ENCODE peak calls at places on chromosome 15, in five cellular contexts. T, R, S, Q and V are unnamed samples.

GRCh38 chr15:58441376-58442070 is 9.7 kb downstream of the LIPC start:
- DNase-seq in T (no peak), S (no peak), R (no peak), Q (peak), V (no peak)

GRCh38 chr15:38692789-38693062 is 128.1 kb upstream of the RASGRP1 start:
- DNase-seq in T (no peak), S (no peak), Q (no peak), R (no peak), V (no peak)

GRCh38 chr15:56844892-56845291 is 73.6 kb upstream of the TCF12 start:
- DNase-seq in R (no peak), S (no peak), Q (no peak), T (no peak), V (no peak)

GRCh38 chr15:70853270-70853854 is 595 bp downstream of the LARP6 start:
- DNase-seq in R (peak), T (no peak), Q (peak), S (peak), V (no peak)

GRCh38 chr15:56715220-56715619 is 18.1 kb downstream of the ZNF280D start:
- DNase-seq in Q (no peak), S (no peak), T (no peak), R (no peak), V (no peak)

GRCh38 chr15:74497584-74497983 is 36.6 kb upstream of the UBL7 start:
- DNase-seq in R (no peak), S (no peak), T (no peak), Q (no peak), V (no peak)

GRCh38 chr15:82656641-82657266 is 9.6 kb upstream of the CPEB1 start:
- DNase-seq in T (no peak), S (no peak), R (no peak), Q (no peak), V (no peak)

GRCh38 chr15:43751885-43752284 is 5.6 kb downstream of the PDIA3 start:
- DNase-seq in Q (no peak), S (no peak), R (no peak), T (no peak), V (no peak)

GRCh38 chr15:95629503-95630168 is 700.9 kb upstream of the NR2F2 start:
- DNase-seq in R (no peak), S (no peak), Q (no peak), T (no peak), V (no peak)

GRCh38 chr15:82999905-83000671 is 11.4 kb downstream of the C15orf40 start:
- DNase-seq in R (peak), Q (peak), S (peak), T (peak), V (no peak)

GRCh38 chr15:72229947-72230196 is 1.1 kb downstream of the PKM start:
- DNase-seq in Q (no peak), R (no peak), S (no peak), T (no peak), V (no peak)

GRCh38 chr15:88894819-88895767 is at the start of gene HAPLN3:
- DNase-seq in Q (no peak), S (peak), T (no peak), R (peak), V (no peak)

GRCh38 chr15:64456634-64457108 is 3.7 kb upstream of the ZNF609 start:
- DNase-seq in R (no peak), T (no peak), S (no peak), Q (no peak), V (no peak)

GRCh38 chr15:75211436-75212199 is 9.9 kb downstream of the C15orf39 start:
- DNase-seq in Q (no peak), S (no peak), R (no peak), T (no peak), V (no peak)

GRCh38 chr15:35992791-35993190 is 446.8 kb upstream of the DPH6 start:
- DNase-seq in T (no peak), S (no peak), R (no peak), Q (no peak), V (no peak)

GRCh38 chr15:71752604-71753289 is 57.6 kb upstream of the NR2E3 start:
- DNase-seq in S (peak), R (peak), Q (peak), T (no peak), V (peak)

GRCh38 chr15:38868326-38869114 is 303.9 kb upstream of the RASGRP1 start:
- DNase-seq in R (peak), S (no peak), T (no peak), Q (peak), V (no peak)

GRCh38 chr15:38652998-38653397 is 88.4 kb upstream of the RASGRP1 start:
- DNase-seq in S (peak), R (no peak), T (no peak), Q (no peak), V (no peak)

GRCh38 chr15:100438570-100438969 is 90.2 kb downstream of the CERS3 start:
- DNase-seq in Q (no peak), T (no peak), S (peak), R (no peak), V (peak)

GRCh38 chr15:86690566-86690965 is 610.9 kb downstream of the AGBL1 start:
- DNase-seq in S (no peak), Q (no peak), R (no peak), T (no peak), V (no peak)

GRCh38 chr15:86685263-86685662 is 605.6 kb downstream of the AGBL1 start:
- DNase-seq in Q (no peak), T (no peak), R (no peak), S (no peak), V (no peak)

GRCh38 chr15:86691091-86691490 is 611.4 kb downstream of the AGBL1 start:
- DNase-seq in Q (no peak), R (no peak), T (no peak), S (peak), V (no peak)
- TF ChIP-seq CTCF in Q (no peak), R (no peak), T (no peak), S (peak), V (no peak)

GRCh38 chr15:99361541-99362185 is 110.4 kb downstream of the LRRC28 start:
- DNase-seq in T (peak), S (no peak), Q (peak), R (no peak), V (no peak)
- TF ChIP-seq CTCF in T (peak), S (peak), Q (peak), R (peak), V (no peak)

DNA sequence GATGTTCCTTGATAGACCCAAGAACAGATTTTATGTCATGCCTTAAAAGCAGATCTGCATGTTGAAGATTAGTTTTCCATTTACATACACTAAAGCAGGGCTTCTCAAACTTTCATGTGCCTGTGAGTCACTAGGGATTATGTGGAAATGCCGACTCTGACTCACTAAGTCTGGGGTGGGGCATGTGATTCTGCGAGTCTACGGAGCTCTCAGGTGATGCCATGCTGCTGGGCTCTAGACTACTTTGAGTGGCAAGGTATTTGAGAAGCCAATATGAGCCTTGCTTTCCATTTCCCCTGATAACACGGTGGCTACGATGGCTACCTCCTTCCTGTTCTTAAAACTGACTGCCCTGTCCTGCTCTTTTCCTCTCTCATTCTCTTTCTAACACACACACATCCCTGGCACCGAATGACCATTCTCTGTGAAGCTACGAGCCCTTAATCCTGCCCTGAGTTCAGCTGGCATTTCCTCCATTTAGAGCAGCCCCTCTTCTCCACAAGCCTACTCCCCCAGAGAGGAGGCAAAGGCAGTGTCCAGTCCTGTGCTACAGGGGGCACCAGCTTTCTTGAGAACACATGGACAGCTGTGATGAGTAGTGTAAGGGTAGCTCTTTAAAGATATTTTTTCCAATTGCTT is 39.7 kb upstream of the PYGO1 start:
- DNase-seq in S (no peak), R (peak), T (no peak), Q (peak), V (peak)
- TF ChIP-seq CTCF in S (no peak), R (no peak), T (no peak), Q (no peak), V (no peak)

GRCh38 chr15:63156086-63156707 is 1.1 kb downstream of the RPS27L start:
- DNase-seq in T (no peak), R (no peak), Q (no peak), S (no peak), V (no peak)
- TF ChIP-seq CTCF in T (no peak), R (no peak), Q (peak), S (no peak), V (no peak)

GRCh38 chr15:66594344-66594743 is 28.5 kb upstream of the LCTL start:
- DNase-seq in Q (no peak), R (no peak), S (no peak), T (no peak), V (no peak)
- TF ChIP-seq CTCF in Q (no peak), R (peak), S (no peak), T (no peak), V (no peak)

GRCh38 chr15:86060614-86061125 is 19.0 kb upstream of the AGBL1 start:
- DNase-seq in T (no peak), S (no peak), Q (no peak), R (no peak), V (no peak)
- TF ChIP-seq CTCF in T (no peak), S (no peak), Q (no peak), R (no peak), V (no peak)